ENCODE peak calls at places on chromosome 7, in five cellular contexts. O is heart left ventricle, Q is endothelial cell of umbilical vein, I is vagina, A is Peyer's patch. M is an unnamed sample.

GRCh38 chr7:46705416-46706255 is 784.6 kb upstream of the IGFBP3 start:
- DNase-seq in Q (no peak), A (no peak), I (no peak), O (no peak), M (no peak)

GRCh38 chr7:101882595-101883564 is 65.5 kb downstream of the CUX1 start:
- DNase-seq in O (peak; percentile 80), Q (peak; percentile 98), A (peak; percentile 65), I (peak; percentile 98), M (peak; percentile 94)

GRCh38 chr7:39588401-39588800 is 22.2 kb downstream of the YAE1 start:
- DNase-seq in Q (no peak), A (no peak), O (no peak), I (no peak), M (no peak)

GRCh38 chr7:30034501-30034900 is 6.3 kb downstream of the PLEKHA8 start:
- DNase-seq in O (no peak), I (no peak), A (no peak), Q (no peak), M (no peak)

GRCh38 chr7:100604078-100604975 is 2.2 kb downstream of the PCOLCE start:
- DNase-seq in I (no peak), O (peak; percentile 83), Q (peak; percentile 43), A (peak; percentile 76), M (peak; percentile 81)

GRCh38 chr7:142669074-142669654 is 80.1 kb upstream of the PRSS1 start:
- DNase-seq in A (no peak), I (no peak), O (no peak), Q (peak; percentile 53), M (no peak)

GRCh38 chr7:155483245-155483644 is 25.3 kb downstream of the EN2 start:
- DNase-seq in I (no peak), Q (no peak), O (no peak), A (no peak), M (no peak)

GRCh38 chr7:127551941-127552340 is 33.5 kb downstream of the GCC1 start:
- DNase-seq in I (no peak), A (no peak), Q (no peak), O (no peak), M (no peak)

GRCh38 chr7:157886711-157887110 is 549.9 kb downstream of the DNAJB6 start:
- DNase-seq in O (no peak), A (no peak), Q (no peak), I (no peak), M (peak; percentile 63)

GRCh38 chr7:672891-673290 is 53.6 kb upstream of the DNAAF5 start:
- DNase-seq in Q (no peak), I (no peak), O (no peak), A (no peak), M (no peak)

GRCh38 chr7:106736508-106737201 is 75.7 kb upstream of the CCDC71L start:
- DNase-seq in A (no peak), Q (peak; percentile 84), I (no peak), O (peak; percentile 21), M (no peak)

GRCh38 chr7:85039196-85039923 is 147.5 kb downstream of the SEMA3D start:
- DNase-seq in I (no peak), A (no peak), O (no peak), Q (no peak), M (no peak)

GRCh38 chr7:55588379-55588699 is 16.0 kb upstream of the VOPP1 start:
- DNase-seq in O (no peak), Q (no peak), A (no peak), I (no peak), M (no peak)

GRCh38 chr7:144098776-144099175 is 10.6 kb upstream of the OR2A2 start:
- DNase-seq in A (no peak), I (no peak), Q (no peak), O (no peak), M (no peak)
- H3K4me3 ChIP-seq in A (no peak overlapping the region), I (no peak overlapping the region), Q (no peak overlapping the region), O (no peak overlapping the region), M (no peak overlapping the region)

DNA sequence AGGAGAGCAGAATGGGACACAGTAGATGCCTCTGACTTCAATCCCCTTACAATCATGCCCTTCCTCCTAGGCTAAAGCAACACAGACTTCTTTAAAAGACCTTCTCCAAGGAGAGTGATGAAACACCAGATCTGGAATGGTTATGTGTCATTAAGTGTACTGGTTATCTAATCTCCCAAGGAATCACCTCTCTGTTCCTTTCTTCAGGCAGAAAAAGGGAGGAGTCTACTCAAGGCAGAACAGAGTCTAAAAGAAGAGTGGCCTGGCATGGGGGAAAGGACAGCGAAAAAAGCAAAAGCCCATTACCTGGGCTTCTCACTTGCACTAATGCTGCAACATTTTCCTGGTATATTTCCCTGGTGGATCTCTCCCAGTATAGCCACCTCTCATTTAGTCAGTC is 2.9 kb downstream of the ELMO1 start:
- DNase-seq in A (no peak), Q (no peak), O (no peak), I (no peak), M (no peak)
- H3K4me1 ChIP-seq in A (no peaks in the 10 kb centered on the region), Q (peaks cover 37% of the 10 kb centered on the region), O (peaks cover 45% of the 10 kb centered on the region), I (peaks cover 32% of the 10 kb centered on the region), M (no peaks in the 10 kb centered on the region)

GRCh38 chr7:134729895-134730294 is 49.5 kb upstream of the CALD1 start:
- DNase-seq in Q (no peak), I (no peak), O (no peak), A (no peak), M (no peak)
- H3K27ac ChIP-seq in Q (no peak overlapping the region), I (peak overlapping the region; percentile 83), O (peak overlapping the region; percentile 60), A (peak overlapping the region; percentile 82), M (no peak overlapping the region)

GRCh38 chr7:91235211-91235832 is 28.9 kb upstream of the FZD1 start:
- DNase-seq in A (no peak), I (no peak), Q (no peak), O (no peak), M (no peak)

GRCh38 chr7:91230503-91230902 is 33.7 kb upstream of the FZD1 start:
- DNase-seq in O (no peak), Q (no peak), A (no peak), I (no peak), M (no peak)

GRCh38 chr7:91228927-91229326 is 35.3 kb upstream of the FZD1 start:
- DNase-seq in A (no peak), I (no peak), Q (no peak), O (no peak), M (no peak)

GRCh38 chr7:91230100-91230499 is 34.1 kb upstream of the FZD1 start:
- DNase-seq in O (no peak), A (no peak), Q (no peak), I (no peak), M (no peak)

DNA sequence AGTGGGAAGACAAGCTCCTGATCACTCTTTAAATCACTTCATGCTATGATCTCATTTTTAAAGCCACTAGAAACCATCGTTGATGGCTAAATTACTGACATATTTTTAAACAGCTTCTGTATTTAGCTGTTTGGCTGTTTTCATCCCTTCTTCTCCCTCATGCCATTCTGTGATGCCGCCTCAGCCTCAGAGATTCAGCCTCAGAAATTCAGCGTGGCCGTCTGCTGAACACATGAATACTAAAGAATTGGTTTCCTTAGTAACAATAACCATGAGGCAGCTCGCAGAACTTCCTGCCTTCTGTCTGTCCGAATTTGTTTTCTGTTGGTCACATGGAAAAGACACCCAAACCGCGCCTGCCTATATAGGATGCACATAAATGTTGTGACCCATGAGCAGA is 31.0 kb upstream of the FZD1 start:
- DNase-seq in I (no peak), Q (no peak), O (no peak), A (no peak), M (no peak)
- H3K4me3 ChIP-seq in I (no peak overlapping the region), Q (no peak overlapping the region), O (no peak overlapping the region), A (no peak overlapping the region), M (no peak overlapping the region)

GRCh38 chr7:75695036-75695435 is 43.7 kb downstream of the HIP1 start:
- DNase-seq in O (no peak), Q (no peak), A (no peak), I (no peak), M (no peak)
- H3K4me1 ChIP-seq in O (no peaks in the 10 kb centered on the region), Q (no peaks in the 10 kb centered on the region), A (no peaks in the 10 kb centered on the region), I (no peaks in the 10 kb centered on the region), M (no peaks in the 10 kb centered on the region)

GRCh38 chr7:12674861-12675260 is 12.6 kb upstream of the ARL4A start:
- DNase-seq in A (no peak), Q (peak; percentile 50), I (no peak), O (no peak), M (no peak)

GRCh38 chr7:12670759-12671545 is 16.5 kb upstream of the ARL4A start:
- DNase-seq in I (no peak), O (no peak), Q (no peak), A (no peak), M (no peak)

GRCh38 chr7:12674053-12674452 is 13.4 kb upstream of the ARL4A start:
- DNase-seq in I (no peak), O (no peak), Q (no peak), A (no peak), M (no peak)

DNA sequence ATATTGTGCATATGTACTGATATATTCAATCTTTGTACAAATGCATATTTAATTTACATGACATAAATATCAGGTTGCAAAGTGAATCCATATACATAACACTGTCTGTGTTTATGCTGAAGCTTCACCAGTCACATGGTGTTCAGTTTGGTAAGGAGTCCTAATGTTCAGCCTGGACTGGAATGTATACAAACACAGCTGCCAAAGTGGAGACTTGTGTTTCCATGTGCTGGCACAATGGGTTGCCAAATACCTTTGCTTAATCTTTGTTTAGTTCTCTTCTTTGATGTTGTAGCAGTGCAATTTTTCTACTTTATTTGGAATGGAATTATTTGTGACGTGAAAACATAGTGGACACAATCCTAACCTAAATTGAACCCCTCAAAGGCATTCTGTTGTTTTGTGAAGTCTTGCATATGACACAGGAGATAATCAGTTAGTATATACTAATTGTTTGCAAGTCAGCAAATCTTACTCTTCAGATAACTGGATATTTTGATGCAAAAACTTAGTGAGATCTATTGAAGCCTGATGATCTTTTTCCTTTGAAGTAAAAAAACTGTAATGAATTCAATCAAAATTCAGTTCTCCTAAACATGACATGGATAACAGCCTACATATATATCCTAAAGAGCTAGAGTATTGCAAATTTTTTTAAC is 17.2 kb upstream of the ARL4A start:
- DNase-seq in O (no peak), A (no peak), Q (no peak), I (no peak), M (no peak)
- H3K27ac ChIP-seq in O (no peak overlapping the region), A (peak overlapping the region; percentile 51), Q (no peak overlapping the region), I (no peak overlapping the region), M (no peak overlapping the region)

GRCh38 chr7:132414857-132415256 is 161.4 kb downstream of the PLXNA4 start:
- DNase-seq in A (no peak), I (no peak), Q (no peak), O (no peak), M (no peak)
- H3K4me3 ChIP-seq in A (no peak overlapping the region), I (no peak overlapping the region), Q (no peak overlapping the region), O (no peak overlapping the region), M (no peak overlapping the region)

DNA sequence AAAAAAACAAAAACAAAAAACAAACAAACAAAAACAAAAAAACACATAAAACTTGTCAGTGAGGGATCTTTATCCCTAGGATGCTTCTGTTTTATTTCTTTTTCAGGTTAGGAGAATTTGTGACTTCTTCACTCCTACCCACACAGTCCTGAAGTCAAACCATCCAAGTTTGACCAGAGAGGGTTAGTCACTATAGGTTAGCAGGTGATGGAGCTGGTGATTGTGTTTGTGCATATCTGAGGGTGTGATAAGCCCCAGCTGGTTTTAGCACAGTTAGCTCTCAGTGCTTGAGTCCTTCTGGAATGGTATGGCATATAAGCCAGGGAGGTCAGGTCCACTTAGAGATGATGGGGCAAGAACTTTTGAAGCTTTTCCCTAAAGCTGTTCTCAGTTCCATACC is 11.8 kb upstream of the IKZF1 start:
- DNase-seq in I (no peak), Q (no peak), A (no peak), O (no peak), M (no peak)
- H3K4me1 ChIP-seq in I (no peaks in the 10 kb centered on the region), Q (no peaks in the 10 kb centered on the region), A (no peaks in the 10 kb centered on the region), O (no peaks in the 10 kb centered on the region), M (no peaks in the 10 kb centered on the region)